ENCODE peak calls at places on chromosomes 4 and X, in eight cellular contexts. C is SW480, F is GM13976, H is NCI-H1092 treated with DMSO at 0.1 percent for 48 hours, A is sigmoid colon, S is lung microvascular endothelial cell, W is body of pancreas, G is GM19239. I is an unnamed sample.

GRCh38 chrX:12971282-12972003 is 3.5 kb upstream of the TMSB4X start:
- DNase-seq in F (no peak), H (no peak), G (no peak), A (no peak), W (peak), S (no peak), C (no peak), I (no peak)

GRCh38 chr4:108080752-108081151 is 88.0 kb downstream of the LEF1 start:
- DNase-seq in A (no peak), F (no peak), H (no peak), W (no peak), S (no peak), G (no peak), C (no peak), I (no peak)

GRCh38 chr4:94636004-94636403 is 121.8 kb upstream of the BMPR1B start:
- DNase-seq in W (no peak), S (no peak), C (no peak), H (no peak), G (no peak), F (no peak), A (no peak), I (no peak)

GRCh38 chr4:38753021-38753806 is 29.6 kb downstream of the TLR10 start:
- DNase-seq in A (peak), F (no peak), H (no peak), W (peak), C (peak), S (no peak), G (no peak), I (no peak)

GRCh38 chr4:138938371-138938699 is 77.2 kb upstream of the NOCT start:
- DNase-seq in C (peak), A (no peak), G (no peak), S (peak), W (no peak), H (peak), F (peak), I (no peak)

GRCh38 chrX:37353646-37354045 is 4.5 kb downstream of the PRRG1 start:
- DNase-seq in W (no peak), S (no peak), G (no peak), A (no peak), H (no peak), F (no peak), C (no peak), I (no peak)

GRCh38 chr4:168755643-168756482 is 254.2 kb downstream of the CBR4 start:
- DNase-seq in W (no peak), H (no peak), A (no peak), G (no peak), F (no peak), S (peak), C (no peak), I (no peak)

GRCh38 chrX:78092296-78092695 is 11.8 kb upstream of the PGK1 start:
- DNase-seq in F (no peak), G (no peak), W (no peak), S (peak), A (no peak), H (no peak), C (no peak), I (no peak)

GRCh38 chrX:11053351-11053750 is 57.8 kb upstream of the HCCS start:
- DNase-seq in W (no peak), S (no peak), F (no peak), H (no peak), C (no peak), G (no peak), A (no peak), I (no peak)

GRCh38 chr4:41655177-41655576 is 93.3 kb downstream of the PHOX2B start:
- DNase-seq in H (no peak), W (no peak), F (no peak), S (no peak), G (no peak), A (no peak), C (peak), I (no peak)

GRCh38 chr4:43146198-43146597 is 253.7 kb downstream of the GRXCR1 start:
- DNase-seq in F (no peak), G (no peak), H (no peak), A (no peak), C (no peak), W (no peak), S (no peak), I (no peak)

GRCh38 chr4:32342054-32342453 is 1621.9 kb downstream of the PCDH7 start:
- DNase-seq in S (no peak), W (no peak), F (no peak), A (no peak), C (no peak), G (no peak), H (no peak), I (no peak)

GRCh38 chr4:116899536-116899935 is 185.8 kb downstream of the TRAM1L1 start:
- DNase-seq in F (no peak), W (no peak), S (no peak), H (no peak), A (no peak), C (no peak), G (no peak), I (no peak)

GRCh38 chr4:140309124-140309870 is 64.1 kb upstream of the SCOC start:
- DNase-seq in S (no peak), G (no peak), W (no peak), H (no peak), A (no peak), F (no peak), C (peak), I (no peak)

GRCh38 chr4:24559889-24560288 is 24.5 kb downstream of the DHX15 start:
- DNase-seq in G (no peak), C (no peak), H (no peak), F (no peak), S (peak), W (no peak), A (no peak), I (no peak)

GRCh38 chr4:107893171-107894137 is 37.9 kb upstream of the CYP2U1 start:
- DNase-seq in W (no peak), C (no peak), H (no peak), A (no peak), F (no peak), G (no peak), S (peak), I (no peak)

GRCh38 chr4:137946423-137946822 is 295.7 kb downstream of the SLC7A11 start:
- DNase-seq in C (no peak), W (no peak), S (no peak), A (no peak), F (no peak), G (no peak), H (no peak), I (no peak)

GRCh38 chr4:2290974-2291704 is 29.2 kb upstream of the MXD4 start:
- DNase-seq in W (peak), G (no peak), F (peak), H (no peak), C (no peak), S (no peak), A (peak), I (peak)

GRCh38 chr4:82381235-82381634 is 7.4 kb upstream of the HNRNPD start:
- DNase-seq in W (no peak), H (no peak), F (no peak), C (no peak), S (no peak), A (no peak), G (no peak), I (no peak)

GRCh38 chr4:5444918-5445517 is 263.3 kb downstream of the EVC2 start:
- DNase-seq in S (no peak), C (no peak), G (no peak), F (no peak), H (no peak), A (no peak), W (no peak), I (no peak)

GRCh38 chr4:39415678-39416283 is 9.1 kb downstream of the KLB start:
- DNase-seq in W (no peak), G (no peak), H (no peak), S (no peak), A (no peak), C (no peak), F (no peak), I (no peak)

GRCh38 chr4:120829113-120829831 is 93.3 kb downstream of the PRDM5 start:
- DNase-seq in F (no peak), H (no peak), A (no peak), S (no peak), W (no peak), C (no peak), G (no peak), I (no peak)

GRCh38 chr4:87100093-87100634 is 120.3 kb downstream of the KLHL8 start:
- DNase-seq in A (no peak), F (no peak), G (no peak), C (peak), W (no peak), H (no peak), S (no peak), I (no peak)

GRCh38 chr4:184746532-184746870 is 12.6 kb upstream of the CENPU start:
- DNase-seq in F (no peak), W (peak), G (no peak), A (peak), S (peak), H (no peak), C (no peak), I (no peak)

GRCh38 chr4:48877827-48878535 is 28.6 kb downstream of the OCIAD2 start:
- DNase-seq in S (no peak), C (no peak), H (no peak), F (no peak), A (no peak), W (no peak), G (no peak), I (no peak)

GRCh38 chrX:27751976-27752375 is 55.8 kb upstream of the MAGEB10 start:
- DNase-seq in C (no peak), W (no peak), G (no peak), H (no peak), A (no peak), S (no peak), F (no peak), I (no peak)

GRCh38 chrX:102712967-102713677 is 874 bp downstream of the GPRASP2 start:
- DNase-seq in A (peak), G (no peak), C (peak), F (peak), W (peak), H (peak), S (peak), I (no peak)

GRCh38 chrX:76279007-76279406 is 106.1 kb downstream of the PBDC1 start:
- DNase-seq in H (peak), S (peak), C (peak), W (peak), G (peak), A (no peak), F (peak), I (no peak)

GRCh38 chrX:136779346-136779781 is 1.4 kb downstream of the ARHGEF6 start:
- DNase-seq in G (no peak), C (no peak), S (no peak), H (no peak), A (no peak), W (no peak), F (no peak), I (no peak)

GRCh38 chrX:39204349-39204748 is 403.1 kb downstream of the MID1IP1 start:
- DNase-seq in F (no peak), H (no peak), G (no peak), C (no peak), W (no peak), A (no peak), S (no peak), I (no peak)

GRCh38 chrX:13721819-13722527 is 12.4 kb downstream of the TRAPPC2 start:
- DNase-seq in C (no peak), H (peak), W (peak), F (no peak), A (no peak), G (no peak), S (no peak), I (no peak)

GRCh38 chr4:140937866-140938265 is 181.7 kb upstream of the TBC1D9 start:
- DNase-seq in A (no peak), C (no peak), W (no peak), S (no peak), F (no peak), G (no peak), H (no peak), I (no peak)

GRCh38 chrX:24646745-24647182 is 383 bp downstream of the PCYT1B start:
- DNase-seq in A (no peak), C (no peak), H (peak), F (no peak), W (no peak), S (no peak), G (no peak), I (no peak)

I was measured in chondrocyte.